ENCODE peak calls at places on chromosomes 11 and 22, in four cellular contexts. C is caudate nucleus, Y is LHCN-M2, D is fibroblast of lung. E is an unnamed sample.

GRCh38 chr11:13776134-13776815 is 107.8 kb downstream of the FAR1 start:
- DNase-seq in Y (peak), C (no peak), D (no peak), E (peak)

GRCh38 chr11:96228472-96228871 is 114.5 kb downstream of the MAML2 start:
- DNase-seq in C (no peak), D (peak), Y (peak), E (no peak)

GRCh38 chr11:67776834-67777530 is 102.6 kb upstream of the ALDH3B2 start:
- DNase-seq in D (no peak), C (no peak), Y (no peak), E (no peak)

GRCh38 chr22:38455530-38456271 is 702 bp upstream of the KCNJ4 start:
- DNase-seq in Y (no peak), D (peak), C (no peak), E (no peak)

GRCh38 chr11:68454767-68455166 is 5.8 kb upstream of the PPP6R3 start:
- DNase-seq in D (no peak), Y (no peak), C (no peak), E (no peak)

GRCh38 chr11:11813288-11813962 is 28.3 kb upstream of the USP47 start:
- DNase-seq in D (peak), Y (peak), C (no peak), E (no peak)

GRCh38 chr11:72352859-72353551 is 81.3 kb downstream of the CLPB start:
- DNase-seq in Y (peak), D (peak), C (no peak), E (no peak)

GRCh38 chr22:31488346-31488883 is 1.2 kb downstream of the EIF4ENIF1 start:
- DNase-seq in Y (no peak), C (no peak), D (no peak), E (no peak)

GRCh38 chr11:69301491-69302401 is 7.8 kb downstream of the MYEOV start:
- DNase-seq in C (no peak), D (peak), Y (peak), E (no peak)

GRCh38 chr11:65809496-65809895 is 22.6 kb downstream of the OVOL1 start:
- DNase-seq in C (no peak), D (no peak), Y (no peak), E (no peak)

GRCh38 chr22:44172370-44173108 is 8.2 kb upstream of the PARVG start:
- DNase-seq in Y (no peak), C (no peak), D (no peak), E (no peak)

GRCh38 chr11:2529173-2529572 is 84.4 kb downstream of the KCNQ1 start:
- DNase-seq in Y (no peak), C (no peak), D (no peak), E (no peak)

GRCh38 chr11:80627364-80627763 is 1186.5 kb upstream of the TENM4 start:
- DNase-seq in Y (no peak), D (no peak), C (no peak), E (no peak)

GRCh38 chr11:71305041-71305440 is 52.7 kb upstream of the SHANK2 start:
- DNase-seq in D (no peak), Y (no peak), C (no peak), E (no peak)

GRCh38 chr22:19062139-19062789 is 59.9 kb downstream of the DGCR2 start:
- DNase-seq in Y (no peak), D (peak), C (no peak), E (no peak)

GRCh38 chr22:33631777-33632176 is 288.5 kb downstream of the LARGE1 start:
- DNase-seq in C (no peak), D (no peak), Y (no peak), E (no peak)

GRCh38 chr11:35138949-35139881 is at the start of gene CD44:
- DNase-seq in C (no peak), Y (peak), D (peak), E (peak)

GRCh38 chr22:37569009-37569920 is 9.0 kb downstream of the CDC42EP1 start:
- DNase-seq in C (no peak), Y (no peak), D (no peak), E (no peak)

GRCh38 chr11:7691759-7692334 is 14.4 kb downstream of the OVCH2 start:
- DNase-seq in Y (no peak), C (no peak), D (no peak), E (no peak)

GRCh38 chr11:128222245-128222959 is 365.0 kb downstream of the ETS1 start:
- DNase-seq in D (no peak), C (no peak), Y (no peak), E (no peak)

GRCh38 chr11:19201737-19202605 is at the start of gene CSRP3:
- DNase-seq in Y (peak), D (no peak), C (no peak), E (no peak)

GRCh38 chr11:132312616-132313210 is 942.3 kb downstream of the NTM start:
- DNase-seq in Y (peak), C (peak), D (peak), E (no peak)

GRCh38 chr11:59614277-59615131 is 1.1 kb downstream of the OSBP start:
- DNase-seq in Y (peak), D (peak), C (no peak), E (no peak)

GRCh38 chr11:40188848-40189247 is 1270.6 kb downstream of the LRRC4C start:
- DNase-seq in D (no peak), Y (no peak), C (no peak), E (no peak)

GRCh38 chr11:68840661-68841653 is 759 bp downstream of the CPT1A start:
- DNase-seq in C (no peak), D (peak), Y (peak), E (peak)

GRCh38 chr22:33715626-33716025 is 204.7 kb downstream of the LARGE1 start:
- DNase-seq in D (no peak), C (no peak), Y (no peak), E (no peak)

GRCh38 chr22:22228921-22229320 is 15.7 kb upstream of the VPREB1 start:
- DNase-seq in Y (no peak), C (no peak), D (no peak), E (no peak)

GRCh38 chr11:129257512-129257911 is 65.4 kb upstream of the ARHGAP32 start:
- DNase-seq in D (no peak), Y (no peak), C (no peak), E (no peak)

GRCh38 chr11:63866211-63866610 is 27.3 kb downstream of the MARK2 start:
- DNase-seq in C (no peak), D (peak), Y (peak), E (peak)

GRCh38 chr11:64025205-64025604 is 10.5 kb upstream of the FLRT1 start:
- DNase-seq in Y (no peak), C (no peak), D (no peak), E (no peak)

E was measured in central memory CD4-positive, alpha-beta T cell.